ENCODE peak calls at places on chromosomes 12 and 14, in ten cellular contexts. N is ovary, W is stomach, R is esophagus squamous epithelium, H is pancreas, J is uterus, C is cardiac muscle cell, U is psoas muscle, Y is heart right ventricle, K is fibroblast of lung. D is an unnamed sample. For H3K4me1 and H3K9me3, the result is how much of the 10 kb centered on the place peaks cover.

GRCh38 chr12:106766393-106766826 is 8.1 kb upstream of the RIC8B start:
- DNase-seq in N (peak), W (peak), R (no peak), H (no peak), J (peak), C (no peak), U (no peak), Y (peak), K (peak), D (no peak)

GRCh38 chr14:93717968-93718320 is 70.3 kb downstream of the PRIMA1 start:
- DNase-seq in N (no peak), W (no peak), R (no peak), H (no peak), J (no peak), C (no peak), U (no peak), Y (no peak), K (no peak), D (no peak)

GRCh38 chr12:31759621-31760459 is 31.0 kb upstream of the AMN1 start:
- DNase-seq in N (no peak), W (no peak), R (no peak), H (no peak), J (no peak), C (no peak), U (no peak), Y (no peak), K (no peak), D (no peak)

GRCh38 chr14:53247596-53248370 is 94.7 kb upstream of the DDHD1 start:
- DNase-seq in N (no peak), W (no peak), R (no peak), H (peak), J (no peak), C (peak), U (no peak), Y (no peak), K (no peak), D (no peak)

GRCh38 chr12:122874081-122874480 is 21.8 kb downstream of the VPS37B start:
- DNase-seq in N (no peak), W (peak), R (no peak), H (no peak), J (no peak), C (peak), U (no peak), Y (no peak), K (no peak), D (no peak)

GRCh38 chr12:180445-180844 is 33.5 kb downstream of the SLC6A12 start:
- DNase-seq in N (no peak), W (peak), R (no peak), H (no peak), J (no peak), C (no peak), U (no peak), Y (peak), K (peak), D (no peak)

GRCh38 chr12:116090516-116090915 is 187.0 kb downstream of the MED13L start:
- DNase-seq in N (no peak), W (no peak), R (no peak), H (no peak), J (no peak), C (no peak), U (no peak), Y (no peak), K (no peak), D (no peak)

GRCh38 chr14:61561657-61562276 is 133.5 kb upstream of the HIF1A start:
- DNase-seq in N (peak), W (peak), R (peak), H (no peak), J (peak), C (peak), U (peak), Y (peak), K (peak), D (no peak)

GRCh38 chr14:52067873-52068740 is 752 bp downstream of the NID2 start:
- DNase-seq in N (peak), W (no peak), R (no peak), H (peak), J (peak), C (peak), U (peak), Y (peak), K (peak), D (no peak)

GRCh38 chr14:99484106-99484505 is 2.9 kb downstream of the CCNK start:
- DNase-seq in N (no peak), W (no peak), R (no peak), H (no peak), J (no peak), C (no peak), U (no peak), Y (no peak), K (no peak), D (no peak)

GRCh38 chr12:68776976-68777610 is 30.9 kb upstream of the MDM2 start:
- DNase-seq in N (no peak), W (no peak), R (no peak), H (no peak), J (no peak), C (no peak), U (no peak), Y (no peak), K (no peak), D (no peak)

GRCh38 chr12:57003395-57003794 is 3.0 kb downstream of the ZBTB39 start:
- DNase-seq in N (no peak), W (no peak), R (no peak), H (no peak), J (no peak), C (no peak), U (no peak), Y (no peak), K (no peak), D (no peak)

GRCh38 chr12:56998981-56999380 is 7.4 kb downstream of the ZBTB39 start:
- DNase-seq in N (no peak), W (no peak), R (no peak), H (no peak), J (no peak), C (no peak), U (no peak), Y (no peak), K (no peak), D (no peak)

GRCh38 chr12:57000393-57000792 is 6.0 kb downstream of the ZBTB39 start:
- DNase-seq in N (no peak), W (no peak), R (no peak), H (no peak), J (no peak), C (no peak), U (no peak), Y (no peak), K (no peak), D (no peak)

GRCh38 chr12:56999456-56999855 is 6.9 kb downstream of the ZBTB39 start:
- DNase-seq in N (no peak), W (no peak), R (no peak), H (no peak), J (no peak), C (no peak), U (no peak), Y (no peak), K (no peak), D (no peak)

GRCh38 chr12:57001448-57001906 is 4.9 kb downstream of the ZBTB39 start:
- DNase-seq in N (peak), W (peak), R (no peak), H (peak), J (peak), C (peak), U (peak), Y (peak), K (peak), D (peak)
- H3K4me1 ChIP-seq in N (under half), W (under half), R (under half), H (under half), J (under half), C (under half), U (under half), Y (under half), K (under half), D (under half)

DNA sequence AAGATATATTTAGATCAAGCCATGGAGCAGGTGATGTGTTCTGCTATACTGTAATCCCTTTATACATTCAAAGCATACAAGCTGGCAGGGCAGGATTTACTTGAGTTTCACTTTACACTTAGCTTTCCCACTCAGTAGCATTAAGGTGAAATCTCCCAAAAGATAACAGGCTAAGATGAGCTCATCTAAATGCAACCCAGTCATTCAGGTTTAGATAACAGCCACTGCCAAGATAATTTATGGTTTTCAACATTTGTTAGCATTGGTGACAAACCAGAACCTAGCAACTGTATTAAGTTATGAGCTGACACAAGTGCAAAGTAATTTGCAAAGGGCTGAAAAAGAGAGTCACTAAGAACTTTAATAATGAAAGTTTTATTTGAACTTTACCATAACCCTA is 925.1 kb upstream of the ATXN7L3B start:
- DNase-seq in N (no peak), W (no peak), R (no peak), H (no peak), J (no peak), C (peak), U (no peak), Y (no peak), K (no peak), D (no peak)
- H3K9me3 ChIP-seq in N (under half), W (under half), R (under half), H (under half), J (under half), C (under half), U (under half), Y (under half), K (under half), D (under half)

DNA sequence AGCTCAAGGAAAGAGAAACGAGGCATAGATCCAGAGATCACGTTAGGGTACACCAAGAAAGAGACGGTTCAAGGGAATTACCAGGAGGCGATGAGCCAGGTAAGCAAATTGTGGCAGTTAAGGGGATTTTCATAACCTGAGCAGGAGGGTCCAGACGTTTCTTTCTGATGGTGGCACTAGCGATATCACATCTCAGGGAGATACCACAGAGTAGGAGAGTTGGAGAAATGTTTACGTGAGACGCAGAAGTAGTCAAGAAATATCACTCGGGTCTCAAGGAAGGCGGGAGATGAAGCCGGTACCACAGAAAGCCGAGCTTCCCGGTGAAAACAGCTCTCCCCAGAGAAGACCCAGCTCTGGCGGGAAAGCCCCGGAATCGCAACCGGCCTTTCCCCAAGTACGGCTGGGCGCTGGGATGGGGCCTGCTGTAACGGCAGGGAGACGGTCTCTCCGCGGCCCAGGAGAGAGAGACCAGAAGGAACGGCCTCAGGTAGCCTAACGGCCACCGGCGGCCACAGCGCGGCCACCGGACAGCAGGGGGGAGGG is 485 bp downstream of the SENP1 start:
- DNase-seq in N (no peak), W (no peak), R (no peak), H (no peak), J (no peak), C (no peak), U (no peak), Y (no peak), K (no peak), D (peak)
- H3K27ac ChIP-seq in N (peak), W (peak), R (peak), H (peak), J (peak), C (peak), U (peak), Y (peak), K (peak), D (peak)

DNA sequence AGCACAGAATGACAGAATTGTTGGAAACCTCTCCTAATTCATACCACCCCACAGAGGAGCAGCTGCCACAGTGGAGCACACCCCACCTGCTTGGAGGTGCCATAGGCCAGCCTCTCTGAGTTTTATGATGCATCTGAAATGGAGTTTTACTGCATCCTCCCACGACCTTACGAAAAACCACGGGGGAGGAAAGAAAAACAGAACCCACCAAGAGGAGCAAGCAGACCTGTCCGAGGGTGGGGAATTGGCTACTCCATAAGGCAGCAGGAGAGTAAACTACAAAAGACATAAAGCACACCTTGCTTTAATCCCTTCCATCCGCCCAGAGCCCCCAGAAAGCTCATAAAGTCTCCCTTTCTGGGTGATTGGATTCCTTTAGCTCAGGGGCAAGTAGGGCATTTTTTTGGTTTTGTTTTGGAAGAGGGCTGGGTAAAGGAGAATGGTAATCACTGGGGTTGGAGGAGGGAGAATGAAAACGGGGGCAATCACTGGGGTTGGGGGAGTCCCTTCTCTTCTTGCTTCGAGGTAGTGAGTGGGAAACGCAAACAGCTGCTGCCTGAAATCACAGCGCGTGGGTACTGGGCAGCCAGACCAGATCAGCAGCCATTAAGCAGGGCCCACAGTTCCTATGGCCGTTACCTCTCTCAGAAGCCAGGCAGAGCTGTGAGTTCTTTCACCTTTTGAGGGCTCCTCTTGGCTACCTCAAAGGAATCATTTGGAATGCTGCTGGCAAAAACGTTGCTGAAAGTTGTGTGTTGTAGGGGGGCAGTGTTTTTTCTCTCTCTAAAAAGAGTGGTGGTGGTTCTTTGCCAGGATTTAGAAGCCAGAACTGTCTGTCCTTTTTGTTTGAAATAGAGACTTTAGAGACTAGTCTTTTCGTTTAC is 433.6 kb downstream of the ZFP36L1 start:
- DNase-seq in N (peak), W (no peak), R (no peak), H (no peak), J (no peak), C (no peak), U (no peak), Y (no peak), K (no peak), D (no peak)
- H3K4me1 ChIP-seq in N (under half), W (under half), R (under half), H (under half), J (under half), C (under half), U (under half), Y (under half), K (under half), D (under half)

GRCh38 chr14:92241966-92242365 is 81.0 kb upstream of the SLC24A4 start:
- DNase-seq in N (no peak), W (no peak), R (no peak), H (no peak), J (no peak), C (no peak), U (no peak), Y (no peak), K (no peak), D (no peak)
- H3K9me3 ChIP-seq in N (under half), W (half or more), R (under half), H (under half), J (under half), C (under half), U (under half), Y (under half), K (under half), D (under half)